ENCODE peak calls at places on chromosome 7, in five cellular contexts. F is nephron progenitor cell; C is effector memory CD8-positive, alpha-beta T cell; O is coronary artery; X is ACHN. K is an unnamed sample.
A peak's percentile ranks its signal among the peaks of the same experiment; 100 is the strongest.

GRCh38 chr7:138584696-138585095 is 116.5 kb downstream of the SVOPL start:
- DNase-seq in F (no peak), C (no peak), O (no peak), X (no peak), K (no peak)

GRCh38 chr7:142454862-142455261 is 197.0 kb upstream of the PRSS58 start:
- DNase-seq in F (no peak), C (no peak), O (no peak), X (no peak), K (no peak)

GRCh38 chr7:54015251-54015650 is 526.9 kb upstream of the VSTM2A start:
- DNase-seq in F (no peak), C (no peak), O (no peak), X (peak; percentile 47), K (no peak)

GRCh38 chr7:75993689-75994387 is 557 bp downstream of the TMEM120A start:
- DNase-seq in F (peak; percentile 63), C (peak; percentile 24), O (peak; percentile 96), X (peak; percentile 71), K (peak; percentile 71)

GRCh38 chr7:8060241-8060640 is 91.6 kb downstream of the GLCCI1 start:
- DNase-seq in F (no peak), C (no peak), O (no peak), X (no peak), K (no peak)

GRCh38 chr7:133629696-133630095 is 376.8 kb downstream of the EXOC4 start:
- DNase-seq in F (no peak), C (no peak), O (no peak), X (no peak), K (no peak)

GRCh38 chr7:158849553-158850389 is 6.6 kb upstream of the DYNC2I1 start:
- DNase-seq in F (no peak), C (no peak), O (no peak), X (no peak), K (no peak)

GRCh38 chr7:149771199-149771636 is 2.2 kb downstream of the ZNF467 start:
- DNase-seq in F (no peak), C (no peak), O (no peak), X (no peak), K (peak; percentile 21)

GRCh38 chr7:114793155-114793849 is 128.6 kb upstream of the MDFIC start:
- DNase-seq in F (no peak), C (no peak), O (no peak), X (no peak), K (no peak)

K was measured in B cell.